ENCODE peak calls at places on chromosomes 2 and 18, in seven cellular contexts. M is RWPE2, N is activated B cell treated with CpG ODN at 0.5 μM for 24 hours, H is HCT116, U is RWPE1, X is GM23338, P is Peyer's patch. S is an unnamed sample.

GRCh38 chr2:196268538-196269338 is 97.4 kb upstream of the STK17B start:
- DNase-seq in X (no peak), P (peak), U (no peak), N (no peak), H (no peak), M (no peak), S (no peak)

GRCh38 chr18:74896390-74896991 is 298.8 kb downstream of the ZNF407 start:
- DNase-seq in M (no peak), P (peak), U (peak), N (no peak), H (peak), X (peak), S (no peak)

GRCh38 chr2:7825591-7826312 is 856.1 kb upstream of the ID2 start:
- DNase-seq in N (no peak), P (no peak), U (peak), M (peak), H (no peak), X (no peak), S (no peak)

GRCh38 chr2:86123328-86123727 is 17.3 kb downstream of the PTCD3 start:
- DNase-seq in M (no peak), H (no peak), P (no peak), X (no peak), N (no peak), U (no peak), S (no peak)

GRCh38 chr2:60558536-60558935 is 5.1 kb upstream of the BCL11A start:
- DNase-seq in P (no peak), H (no peak), U (no peak), X (no peak), N (no peak), M (no peak), S (no peak)

GRCh38 chr2:121860033-121860810 is 104.8 kb downstream of the TSN start:
- DNase-seq in H (no peak), M (no peak), U (peak), P (no peak), X (no peak), N (no peak), S (no peak)

GRCh38 chr2:74003494-74004211 is 18.9 kb downstream of the TET3 start:
- DNase-seq in N (no peak), H (no peak), X (peak), U (peak), P (peak), M (no peak), S (peak)

GRCh38 chr2:70094978-70095832 is 7.9 kb downstream of the PCBP1 start:
- DNase-seq in N (peak), P (peak), U (no peak), H (no peak), X (no peak), M (no peak), S (peak)

GRCh38 chr18:69727912-69728572 is 219.6 kb downstream of the CD226 start:
- DNase-seq in X (peak), M (no peak), N (no peak), H (no peak), U (no peak), P (no peak), S (no peak)

GRCh38 chr2:31079665-31080064 is 58.6 kb downstream of the GALNT14 start:
- DNase-seq in N (no peak), P (no peak), M (no peak), U (no peak), X (peak), H (no peak), S (no peak)

GRCh38 chr2:95043300-95043786 is 17.8 kb downstream of the MAL start:
- DNase-seq in U (peak), N (no peak), X (no peak), P (no peak), M (no peak), H (no peak), S (peak)

GRCh38 chr18:13606589-13607254 is 119.6 kb downstream of the FAM210A start:
- DNase-seq in U (no peak), P (no peak), N (no peak), H (no peak), M (no peak), X (no peak), S (no peak)

GRCh38 chr2:28523873-28524272 is 28.0 kb downstream of the PLB1 start:
- DNase-seq in P (no peak), U (no peak), H (no peak), M (no peak), N (no peak), X (no peak), S (no peak)

GRCh38 chr2:218956039-218956438 is 3.4 kb upstream of the CDK5R2 start:
- DNase-seq in U (no peak), H (no peak), M (no peak), P (no peak), N (no peak), X (no peak), S (no peak)

GRCh38 chr2:218952160-218952559 is 7.3 kb upstream of the CDK5R2 start:
- DNase-seq in M (no peak), N (no peak), X (no peak), H (no peak), P (no peak), U (no peak), S (no peak)

GRCh38 chr2:218954541-218955300 is 4.7 kb upstream of the CDK5R2 start:
- DNase-seq in U (no peak), H (no peak), N (no peak), M (no peak), X (no peak), P (no peak), S (no peak)

GRCh38 chr2:218957685-218958084 is 1.8 kb upstream of the CDK5R2 start:
- DNase-seq in N (no peak), M (no peak), P (no peak), X (no peak), H (no peak), U (no peak), S (no peak)

GRCh38 chr2:218953366-218953954 is 6.0 kb upstream of the CDK5R2 start:
- DNase-seq in H (no peak), U (no peak), M (no peak), X (peak), N (no peak), P (no peak), S (no peak)
- TF ChIP-seq CTCF in H (peak), U (no peak), M (no peak), X (peak), N (no peak), P (no peak), S (no peak)

GRCh38 chr2:112020561-112020960 is 34.5 kb upstream of the TMEM87B start:
- DNase-seq in M (no peak), U (no peak), H (no peak), P (no peak), N (no peak), X (peak), S (no peak)
- TF ChIP-seq CTCF in M (no peak), U (no peak), H (peak), P (no peak), N (no peak), X (peak), S (peak)

DNA sequence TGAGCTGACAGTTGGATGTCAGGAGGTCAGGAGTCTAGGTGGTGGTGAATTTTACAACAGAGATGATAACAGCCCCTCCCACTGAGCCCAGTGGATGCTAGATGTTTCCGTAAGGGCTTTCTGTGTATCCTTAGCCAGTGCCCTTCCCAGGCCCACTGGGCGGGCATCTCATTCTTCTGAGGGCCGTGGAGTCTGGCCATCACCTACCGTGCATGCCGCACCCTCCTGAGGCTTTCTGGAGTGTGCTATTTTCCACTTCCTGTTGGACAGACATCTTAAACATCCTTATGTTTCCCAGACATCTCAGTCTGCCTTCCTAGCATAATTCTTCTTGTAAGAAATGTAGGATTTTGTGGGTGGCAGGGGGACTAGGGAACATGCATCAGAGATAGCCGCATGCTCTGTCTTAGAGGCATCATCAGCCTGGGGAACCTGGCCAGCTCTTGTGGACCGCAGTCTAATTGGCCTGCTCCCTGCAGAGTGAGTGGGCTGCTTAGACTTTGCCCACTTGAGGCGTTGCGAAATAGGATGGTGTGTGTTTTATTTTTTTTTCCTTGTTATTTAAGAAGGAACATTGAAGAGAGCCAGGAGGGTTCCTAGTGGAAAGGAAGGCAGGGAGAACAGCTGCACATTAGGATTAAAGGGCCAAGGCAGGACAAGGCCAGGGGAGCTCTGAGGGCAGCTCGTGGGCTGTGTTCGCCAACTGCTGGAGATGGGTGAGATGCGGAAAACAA is 135.8 kb downstream of the SH3RF3 start:
- DNase-seq in N (no peak), U (no peak), P (peak), M (no peak), H (no peak), X (no peak), S (no peak)
- TF ChIP-seq CTCF in N (no peak), U (no peak), P (no peak), M (no peak), H (no peak), X (no peak), S (peak)

GRCh38 chr2:146927080-146927714 is 917.6 kb upstream of the ACVR2A start:
- DNase-seq in U (peak), M (no peak), H (peak), P (peak), N (no peak), X (peak), S (no peak)
- TF ChIP-seq CTCF in U (peak), M (peak), H (peak), P (peak), N (no peak), X (peak), S (peak)

GRCh38 chr2:47267389-47268086 is 112.4 kb upstream of the STPG4 start:
- DNase-seq in M (no peak), H (no peak), N (no peak), X (no peak), P (no peak), U (no peak), S (no peak)
- TF ChIP-seq CTCF in M (no peak), H (no peak), N (no peak), X (peak), P (peak), U (no peak), S (no peak)

GRCh38 chr2:162327134-162327769 is 8.8 kb upstream of the IFIH1 start:
- DNase-seq in M (no peak), P (no peak), X (peak), U (no peak), N (no peak), H (no peak), S (no peak)
- TF ChIP-seq CTCF in M (peak), P (peak), X (peak), U (peak), N (no peak), H (peak), S (peak)

GRCh38 chr2:13654416-13654815 is 937.7 kb downstream of the TRIB2 start:
- DNase-seq in H (no peak), P (no peak), M (no peak), N (no peak), U (no peak), X (no peak), S (no peak)
- TF ChIP-seq CTCF in H (no peak), P (no peak), M (no peak), N (no peak), U (no peak), X (no peak), S (no peak)